ENCODE peak calls at places on chromosome 14, in six cellular contexts. B is WERI-Rb-1; U is naive thymus-derived CD4-positive, alpha-beta T cell; D is HepG2; E is cardiac fibroblast; X is heart right ventricle. M is an unnamed sample.

GRCh38 chr14:80364274-80364673 is 153.0 kb upstream of the DIO2 start:
- DNase-seq in B (no peak), U (no peak), D (peak), E (peak), X (no peak), M (peak)

GRCh38 chr14:58362798-58363412 is 32.8 kb upstream of the TOMM20L start:
- DNase-seq in B (no peak), U (peak), D (peak), E (peak), X (no peak), M (peak)

GRCh38 chr14:73662439-73663056 is 17.8 kb downstream of the DNAL1 start:
- DNase-seq in B (peak), U (no peak), D (peak), E (peak), X (no peak), M (no peak)

GRCh38 chr14:90281766-90282165 is 25.4 kb downstream of the PSMC1 start:
- DNase-seq in B (no peak), U (no peak), D (no peak), E (no peak), X (no peak), M (no peak)

GRCh38 chr14:44962573-44963528 is 861 bp downstream of the TOGARAM1 start:
- DNase-seq in B (peak), U (peak), D (no peak), E (peak), X (peak), M (no peak)

GRCh38 chr14:105495990-105496830 is 5.2 kb downstream of the TEDC1 start:
- DNase-seq in B (no peak), U (no peak), D (peak), E (no peak), X (peak), M (no peak)

GRCh38 chr14:36477266-36477665 is 42.8 kb downstream of the NKX2-1 start:
- DNase-seq in B (no peak), U (no peak), D (no peak), E (no peak), X (no peak), M (peak)

GRCh38 chr14:98937712-98938505 is 334.1 kb downstream of the BCL11B start:
- DNase-seq in B (no peak), U (no peak), D (no peak), E (no peak), X (no peak), M (no peak)

GRCh38 chr14:72776701-72777255 is 117.1 kb downstream of the DPF3 start:
- DNase-seq in B (no peak), U (no peak), D (peak), E (no peak), X (no peak), M (no peak)

GRCh38 chr14:97888331-97888730 is 1091.1 kb downstream of the VRK1 start:
- DNase-seq in B (no peak), U (no peak), D (no peak), E (no peak), X (no peak), M (no peak)

GRCh38 chr14:24232121-24232644 is at the start of gene NEDD8:
- DNase-seq in B (peak), U (peak), D (peak), E (peak), X (peak), M (peak)

GRCh38 chr14:73870525-73871235 is 16.0 kb upstream of the ZNF410 start:
- DNase-seq in B (no peak), U (no peak), D (no peak), E (no peak), X (no peak), M (no peak)

GRCh38 chr14:91159182-91159581 is 45.3 kb downstream of the DGLUCY start:
- DNase-seq in B (no peak), U (no peak), D (no peak), E (no peak), X (no peak), M (no peak)

GRCh38 chr14:97298331-97298730 is 501.1 kb downstream of the VRK1 start:
- DNase-seq in B (peak), U (no peak), D (no peak), E (no peak), X (no peak), M (no peak)

GRCh38 chr14:50783542-50783941 is 47.4 kb downstream of the NIN start:
- DNase-seq in B (peak), U (no peak), D (no peak), E (no peak), X (no peak), M (no peak)

GRCh38 chr14:85241022-85241880 is 288.7 kb upstream of the FLRT2 start:
- DNase-seq in B (no peak), U (no peak), D (no peak), E (no peak), X (no peak), M (no peak)

GRCh38 chr14:94464290-94464689 is 11.7 kb upstream of the SERPINA11 start:
- DNase-seq in B (no peak), U (no peak), D (no peak), E (no peak), X (no peak), M (no peak)

GRCh38 chr14:71952381-71953363 is 20.4 kb downstream of the RGS6 start:
- DNase-seq in B (no peak), U (no peak), D (no peak), E (no peak), X (no peak), M (no peak)

GRCh38 chr14:86481105-86481504 is 951.2 kb downstream of the FLRT2 start:
- DNase-seq in B (no peak), U (no peak), D (no peak), E (peak), X (no peak), M (no peak)

GRCh38 chr14:35766700-35767082 is 42.4 kb downstream of the RALGAPA1 start:
- DNase-seq in B (no peak), U (peak), D (no peak), E (no peak), X (no peak), M (no peak)

GRCh38 chr14:21069388-21070082 is 569 bp upstream of the ARHGEF40 start:
- DNase-seq in B (peak), U (no peak), D (peak), E (peak), X (peak), M (no peak)

GRCh38 chr14:24310666-24311604 is at the start of gene LTB4R:
- DNase-seq in B (no peak), U (peak), D (no peak), E (peak), X (peak), M (no peak)

GRCh38 chr14:70576891-70577290 is 23.6 kb downstream of the MED6 start:
- DNase-seq in B (no peak), U (no peak), D (no peak), E (no peak), X (no peak), M (no peak)

GRCh38 chr14:57326253-57326652 is 57.5 kb downstream of the AP5M1 start:
- DNase-seq in B (no peak), U (no peak), D (no peak), E (no peak), X (no peak), M (no peak)

GRCh38 chr14:80867091-80867490 is 74.4 kb downstream of the CEP128 start:
- DNase-seq in B (no peak), U (no peak), D (no peak), E (no peak), X (no peak), M (no peak)

GRCh38 chr14:93148979-93149378 is 33.3 kb upstream of the ITPK1 start:
- DNase-seq in B (no peak), U (no peak), D (no peak), E (no peak), X (no peak), M (no peak)

GRCh38 chr14:106657460-106657859 is 1131.1 kb downstream of the TMEM121 start:
- DNase-seq in B (peak), U (peak), D (no peak), E (no peak), X (no peak), M (peak)

DNA sequence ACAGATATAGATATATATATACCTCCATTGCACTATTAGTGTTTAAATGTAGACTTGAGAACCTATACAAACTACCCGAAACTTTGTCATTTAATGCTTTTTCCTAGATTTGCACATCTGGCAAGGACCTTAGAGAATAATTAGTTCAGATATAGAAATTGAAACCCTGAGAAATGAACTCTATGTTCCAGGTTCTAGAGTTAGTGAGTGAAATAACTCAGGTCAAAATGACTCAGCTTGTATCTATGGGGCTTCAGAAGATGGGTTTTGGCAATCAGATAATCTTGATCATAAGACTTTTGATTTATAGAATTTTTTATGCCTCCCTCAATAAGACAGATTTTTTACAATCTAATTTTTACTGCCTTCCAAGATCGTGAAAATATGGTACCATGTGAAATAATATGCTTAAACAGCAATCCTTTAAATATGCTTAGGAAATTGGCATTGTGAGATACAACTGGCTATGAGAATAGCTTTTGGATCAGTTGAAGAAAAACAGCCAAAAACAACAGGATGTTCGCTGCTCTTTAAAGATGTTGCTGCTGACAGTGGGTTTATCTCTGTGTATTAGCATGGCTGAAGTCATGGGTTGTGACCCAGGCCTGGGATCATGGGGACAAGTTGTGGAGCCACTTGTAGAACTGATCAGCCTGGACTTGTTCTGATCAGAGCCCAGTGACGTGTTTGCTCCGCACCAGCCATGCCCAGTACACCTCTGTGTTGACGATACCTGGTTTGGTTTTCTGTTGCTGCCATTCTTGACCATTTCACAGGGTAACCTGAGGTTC is 63.6 kb downstream of the TTLL5 start:
- DNase-seq in B (no peak), U (no peak), D (no peak), E (no peak), X (peak), M (no peak)
- H3K4me3 ChIP-seq in B (no peak), U (no peak), D (no peak), E (no peak), X (no peak), M (no peak)

DNA sequence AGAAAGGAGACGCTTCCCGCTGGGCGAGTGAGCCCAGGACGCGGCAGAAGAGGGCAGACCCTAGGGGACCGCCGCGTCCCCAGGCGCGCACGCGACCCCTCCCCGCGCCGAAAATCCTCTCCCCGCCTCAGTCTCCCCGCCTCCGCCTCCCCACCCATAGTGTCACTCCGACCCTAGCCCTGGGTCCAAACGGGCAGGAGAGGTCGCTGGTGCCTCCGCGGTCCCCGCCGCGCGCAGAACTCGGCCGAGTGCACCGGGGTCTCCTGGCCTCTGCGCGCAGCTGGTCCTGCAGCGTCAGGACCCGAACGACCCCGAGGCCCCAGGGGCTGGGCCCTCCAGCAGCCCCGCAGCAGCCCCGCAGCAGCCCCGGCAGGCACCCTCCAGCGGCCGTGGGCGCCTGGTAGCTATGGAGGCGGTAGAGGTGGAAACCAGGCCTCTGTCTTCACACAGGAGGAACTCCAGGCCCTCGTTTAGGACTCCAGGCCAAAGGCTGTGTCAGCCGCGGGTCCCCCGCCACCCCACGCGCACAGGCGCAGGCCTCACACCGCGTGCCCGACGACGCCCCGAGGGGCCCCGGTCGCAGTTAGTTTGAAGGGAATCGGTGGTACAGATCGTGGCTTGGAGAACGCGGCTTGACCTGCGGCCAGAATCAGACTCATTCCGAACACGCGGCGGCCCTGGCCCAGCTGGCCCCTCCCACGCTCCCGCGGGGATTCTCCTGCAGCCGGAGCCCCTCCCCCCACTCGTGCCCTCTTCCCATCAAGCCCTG is 60.0 kb upstream of the EIF5 start:
- DNase-seq in B (no peak), U (no peak), D (no peak), E (no peak), X (no peak), M (no peak)
- H3K4me3 ChIP-seq in B (no peak), U (no peak), D (no peak), E (no peak), X (peak), M (no peak)

GRCh38 chr14:100566586-100566985 is 20.6 kb downstream of the BEGAIN start:
- DNase-seq in B (no peak), U (no peak), D (no peak), E (no peak), X (no peak), M (no peak)

GRCh38 chr14:100566119-100566518 is 21.1 kb downstream of the BEGAIN start:
- DNase-seq in B (no peak), U (no peak), D (no peak), E (no peak), X (no peak), M (no peak)

GRCh38 chr14:100568164-100568997 is 18.8 kb downstream of the BEGAIN start:
- DNase-seq in B (no peak), U (no peak), D (no peak), E (no peak), X (no peak), M (no peak)

GRCh38 chr14:100567877-100568163 is 19.4 kb downstream of the BEGAIN start:
- DNase-seq in B (no peak), U (no peak), D (no peak), E (no peak), X (no peak), M (no peak)

GRCh38 chr14:100567009-100567876 is 20.0 kb downstream of the BEGAIN start:
- DNase-seq in B (no peak), U (no peak), D (no peak), E (no peak), X (no peak), M (no peak)
- H3K4me3 ChIP-seq in B (no peak), U (no peak), D (no peak), E (no peak), X (peak), M (no peak)

DNA sequence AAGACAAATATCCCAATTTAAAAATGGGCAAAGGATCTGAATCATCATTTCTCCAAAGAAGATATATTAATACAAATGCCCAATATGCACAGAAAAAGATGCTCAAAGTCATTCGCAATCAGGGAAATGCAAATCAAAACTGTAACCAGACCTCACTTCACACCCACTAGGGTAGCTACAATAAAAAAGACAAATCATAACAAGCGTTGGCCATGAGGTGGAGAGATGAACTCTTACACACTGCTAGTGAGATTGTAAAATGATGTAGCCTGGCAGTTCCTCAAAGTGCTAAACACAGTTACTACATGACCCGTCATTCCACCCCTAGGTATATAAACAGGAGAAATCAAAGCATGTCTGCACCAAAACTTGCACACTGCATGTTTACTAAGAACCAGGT is 30.4 kb downstream of the CDC42BPB start:
- DNase-seq in B (no peak), U (no peak), D (no peak), E (no peak), X (no peak), M (no peak)
- H3K4me3 ChIP-seq in B (no peak), U (no peak), D (no peak), E (no peak), X (no peak), M (no peak)

GRCh38 chr14:59920378-59920683 is 387 bp downstream of the LRRC9 start:
- DNase-seq in B (no peak), U (no peak), D (no peak), E (no peak), X (no peak), M (no peak)

GRCh38 chr14:59918824-59919581 is 941 bp upstream of the LRRC9 start:
- DNase-seq in B (peak), U (no peak), D (peak), E (peak), X (no peak), M (peak)

GRCh38 chr14:59919582-59920377 is at the start of gene LRRC9:
- DNase-seq in B (peak), U (peak), D (peak), E (peak), X (no peak), M (peak)
- H3K4me3 ChIP-seq in B (peak), U (peak), D (peak), E (peak), X (peak), M (peak)